ENCODE peak calls at places on chromosomes 16 and 17, in four cellular contexts. A is body of pancreas, G is thyroid gland, N is cardiac muscle cell. I is an unnamed sample.

GRCh38 chr16:83068686-83069085 is 441.9 kb downstream of the CDH13 start:
- DNase-seq in A (no peak), G (no peak), N (peak; percentile 74), I (no peak)

GRCh38 chr17:13365331-13365730 is 236.4 kb downstream of the HS3ST3A1 start:
- DNase-seq in A (no peak), G (no peak), N (peak; percentile 47), I (no peak)

GRCh38 chr16:70644763-70645597 is 1.4 kb upstream of the IL34 start:
- DNase-seq in A (no peak), G (no peak), N (no peak), I (no peak)

GRCh38 chr17:43367588-43368242 is 31.1 kb upstream of the ARL4D start:
- DNase-seq in A (no peak), G (no peak), N (peak; percentile 94), I (peak; percentile 25)

GRCh38 chr16:9406039-9406438 is 314.6 kb downstream of the HAPSTR1 start:
- DNase-seq in A (no peak), G (no peak), N (no peak), I (no peak)

GRCh38 chr16:72131036-72131435 is 37.4 kb downstream of the DHX38 start:
- DNase-seq in A (no peak), G (no peak), N (peak; percentile 41), I (no peak)

GRCh38 chr16:78002915-78003538 is 19.3 kb upstream of the CLEC3A start:
- DNase-seq in A (peak; percentile 81), G (peak; percentile 84), N (peak; percentile 88), I (peak; percentile 56)

GRCh38 chr17:68954146-68954971 is 833 bp downstream of the ABCA8 start:
- DNase-seq in A (no peak), G (no peak), N (peak; percentile 49), I (no peak)

GRCh38 chr16:12413393-12413792 is 390.3 kb downstream of the CPPED1 start:
- DNase-seq in A (no peak), G (no peak), N (no peak), I (no peak)

GRCh38 chr17:57657211-57657610 is 87.9 kb downstream of the CCDC182 start:
- DNase-seq in A (no peak), G (no peak), N (no peak), I (no peak)

GRCh38 chr16:77373726-77374125 is 61.1 kb downstream of the ADAMTS18 start:
- DNase-seq in A (no peak), G (no peak), N (no peak), I (no peak)

GRCh38 chr17:78144736-78145641 is 1.2 kb upstream of the C17orf99 start:
- DNase-seq in A (peak; percentile 98), G (peak; percentile 91), N (peak; percentile 18), I (no peak)

GRCh38 chr16:19165101-19165500 is 2.9 kb upstream of the SYT17 start:
- DNase-seq in A (no peak), G (no peak), N (no peak), I (no peak)

GRCh38 chr17:13410874-13411273 is 190.9 kb downstream of the HS3ST3A1 start:
- DNase-seq in A (peak; percentile 16), G (peak; percentile 79), N (peak; percentile 67), I (no peak)

GRCh38 chr16:89931305-89931896 is 8.3 kb downstream of the TUBB3 start:
- DNase-seq in A (no peak), G (no peak), N (no peak), I (no peak)

GRCh38 chr16:29925173-29925804 is 737 bp downstream of the KCTD13 start:
- DNase-seq in A (no peak), G (no peak), N (no peak), I (no peak)

GRCh38 chr16:641326-642188 is at the start of gene MCRIP2:
- DNase-seq in A (peak; percentile 93), G (peak; percentile 91), N (peak; percentile 84), I (no peak)

GRCh38 chr17:30449480-30449879 is 27.7 kb upstream of the GOSR1 start:
- DNase-seq in A (peak; percentile 37), G (peak; percentile 18), N (peak; percentile 68), I (no peak)

GRCh38 chr17:38455288-38455915 is 27.1 kb downstream of the ARHGAP23 start:
- DNase-seq in A (no peak), G (no peak), N (peak; percentile 47), I (no peak)

GRCh38 chr17:82497483-82498405 is 21.8 kb upstream of the FOXK2 start:
- DNase-seq in A (peak; percentile 62), G (peak; percentile 54), N (peak; percentile 46), I (peak; percentile 65)

GRCh38 chr16:9437115-9437514 is 345.7 kb downstream of the HAPSTR1 start:
- DNase-seq in A (no peak), G (no peak), N (no peak), I (no peak)

GRCh38 chr17:59631221-59631720 is 11.6 kb downstream of the CLTC start:
- DNase-seq in A (no peak), G (no peak), N (no peak), I (no peak)

GRCh38 chr17:2239882-2240430 is 63.6 kb downstream of the SMG6 start:
- DNase-seq in A (peak; percentile 15), G (no peak), N (peak; percentile 84), I (no peak)

GRCh38 chr16:7137560-7138330 is 194.9 kb upstream of the RBFOX1 start:
- DNase-seq in A (no peak), G (no peak), N (no peak), I (no peak)

GRCh38 chr17:17132746-17133145 is 73.4 kb downstream of the PLD6 start:
- DNase-seq in A (no peak), G (no peak), N (no peak), I (no peak)

GRCh38 chr16:20099375-20099774 is 25.7 kb upstream of the GPR139 start:
- DNase-seq in A (no peak), G (no peak), N (no peak), I (no peak)

GRCh38 chr17:68347380-68347779 is 56.1 kb downstream of the ARSG start:
- DNase-seq in A (no peak), G (no peak), N (no peak), I (no peak)

GRCh38 chr17:42287305-42288077 is 807 bp upstream of the STAT5A start:
- DNase-seq in A (no peak), G (peak; percentile 61), N (peak; percentile 50), I (peak; percentile 39)

GRCh38 chr17:46178550-46179198 is 14.6 kb downstream of the KANSL1 start:
- DNase-seq in A (no peak), G (no peak), N (peak; percentile 56), I (no peak)
- H3K27ac ChIP-seq in A (no peak overlapping the region), G (no peak overlapping the region), N (peak overlapping the region; percentile 20), I (no peak overlapping the region)

GRCh38 chr16:49502136-49502881 is 128.7 kb downstream of the C16orf78 start:
- DNase-seq in A (no peak), G (no peak), N (no peak), I (no peak)
- TF ChIP-seq CTCF in A (no peak), G (no peak), N (no peak), I (no peak)

DNA sequence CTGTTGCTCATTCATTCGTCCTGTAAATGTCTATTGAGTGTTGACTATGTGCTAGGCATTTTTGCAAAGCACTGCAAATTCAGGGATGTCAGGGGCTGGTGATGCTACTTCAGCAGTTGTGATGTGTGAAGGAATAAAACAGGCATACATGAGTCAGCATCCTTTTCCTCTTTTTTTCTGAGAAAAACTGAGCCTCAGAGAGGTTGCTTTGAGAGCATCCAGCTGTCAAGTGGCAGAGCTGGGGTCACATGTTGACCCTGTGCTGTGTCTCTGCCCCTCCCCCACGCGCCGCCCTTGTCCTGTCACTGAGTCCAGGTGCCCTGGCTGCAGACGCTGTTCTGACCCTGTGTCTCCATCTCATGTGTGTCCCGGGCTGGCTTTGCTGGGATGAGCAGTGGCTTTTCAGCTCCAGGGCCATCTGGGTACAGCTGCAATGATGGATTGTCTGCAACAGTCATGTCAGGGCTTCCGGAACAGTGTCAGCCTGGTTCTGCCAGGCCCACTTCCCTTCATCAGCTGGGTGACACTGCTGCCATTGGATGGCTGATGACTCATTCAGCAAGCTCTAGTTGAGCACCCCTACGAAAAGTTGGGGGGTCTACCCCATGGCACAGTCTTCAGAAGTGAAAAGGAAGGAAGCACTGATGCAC is 14.9 kb downstream of the SEC14L5 start:
- DNase-seq in A (no peak), G (no peak), N (no peak), I (no peak)
- H3K4me1 ChIP-seq in A (peaks cover 15% of the 10 kb centered on the region), G (no peaks in the 10 kb centered on the region), N (peaks cover 8% of the 10 kb centered on the region), I (no peaks in the 10 kb centered on the region)

DNA sequence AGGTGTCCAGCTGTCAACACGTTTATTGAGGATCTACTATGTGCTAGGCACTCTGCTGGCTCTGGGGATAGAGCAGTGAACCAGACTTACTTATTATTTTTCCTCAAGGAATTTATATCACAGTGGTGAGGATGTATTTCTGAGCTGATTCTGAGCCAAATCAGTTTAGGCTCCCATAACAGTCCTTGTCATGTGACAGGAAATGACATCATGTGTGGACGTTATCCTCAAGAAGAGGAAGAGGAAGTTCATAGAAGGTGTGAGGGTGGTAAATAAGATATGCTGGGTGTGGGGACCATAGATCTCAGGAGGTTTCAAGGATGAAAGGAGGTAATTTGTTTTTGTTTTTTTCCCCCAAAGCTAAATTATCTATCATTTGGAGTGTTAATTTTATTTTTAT is 873.5 kb upstream of the EEF2KMT start:
- DNase-seq in A (no peak), G (no peak), N (no peak), I (no peak)
- H3K27ac ChIP-seq in A (no peak overlapping the region), G (no peak overlapping the region), N (no peak overlapping the region), I (no peak overlapping the region)

GRCh38 chr17:65797101-65797500 is 235.7 kb upstream of the AXIN2 start:
- DNase-seq in A (no peak), G (no peak), N (no peak), I (no peak)

GRCh38 chr17:65800655-65801054 is 239.2 kb upstream of the AXIN2 start:
- DNase-seq in A (no peak), G (no peak), N (no peak), I (no peak)

GRCh38 chr17:65799869-65800268 is 238.4 kb upstream of the AXIN2 start:
- DNase-seq in A (no peak), G (no peak), N (no peak), I (no peak)

GRCh38 chr17:65799454-65799853 is 238.0 kb upstream of the AXIN2 start:
- DNase-seq in A (no peak), G (no peak), N (no peak), I (no peak)

GRCh38 chr17:65797809-65798208 is 236.4 kb upstream of the AXIN2 start:
- DNase-seq in A (peak; percentile 16), G (peak; percentile 5), N (peak; percentile 37), I (no peak)
- TF ChIP-seq CTCF in A (no peak), G (no peak), N (peak; percentile 51), I (peak; percentile 42)

GRCh38 chr17:50920891-50921595 is 54.9 kb upstream of the TOB1 start:
- DNase-seq in A (no peak), G (no peak), N (no peak), I (no peak)
- H3K4me1 ChIP-seq in A (peaks cover 61% of the 10 kb centered on the region), G (peaks cover 10% of the 10 kb centered on the region), N (peaks cover 30% of the 10 kb centered on the region), I (peaks cover 44% of the 10 kb centered on the region)

DNA sequence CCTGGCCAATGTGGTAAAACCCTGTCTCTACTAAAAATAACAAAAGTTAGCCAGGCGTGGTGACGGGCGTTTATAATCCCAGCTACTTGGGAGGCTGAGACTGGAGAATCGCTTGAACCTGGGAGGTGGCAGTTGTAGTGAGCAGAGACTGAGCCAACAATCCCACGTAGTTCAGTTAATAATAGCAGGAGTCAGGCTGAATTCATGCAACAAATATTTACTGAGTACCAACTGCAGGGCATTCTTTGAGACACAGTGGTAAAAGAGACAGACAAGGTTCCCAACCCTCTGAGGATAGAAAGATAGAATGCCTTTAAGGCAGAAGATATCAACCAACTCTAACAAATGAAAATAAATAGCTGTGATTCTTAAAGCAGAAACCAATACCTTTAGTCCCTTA is 39.1 kb downstream of the SPOP start:
- DNase-seq in A (no peak), G (no peak), N (no peak), I (no peak)
- H3K27ac ChIP-seq in A (no peak overlapping the region), G (no peak overlapping the region), N (no peak overlapping the region), I (no peak overlapping the region)

GRCh38 chr17:75771334-75772281 is 6.6 kb upstream of the GALK1 start:
- DNase-seq in A (peak; percentile 16), G (no peak), N (peak; percentile 27), I (no peak)
- TF ChIP-seq CTCF in A (no peak), G (no peak), N (peak; percentile 8), I (no peak)